ENCODE peak calls at places on chromosomes 1 and 21, in seven cellular contexts. P is posterior cingulate gyrus, X is activated T-cell treated with anti-CD3 and anti-CD28 coated beads for 1 hour, B is SHP77, K is right cardiac atrium, D is heart left ventricle, H is Kasumi-1. I is an unnamed sample.

GRCh38 chr1:176904057-176904815 is 260.3 kb downstream of the ASTN1 start:
- DNase-seq in H (no peak), D (no peak), K (no peak), X (no peak), B (no peak), P (no peak), I (no peak)

GRCh38 chr1:116667577-116668105 is at the start of gene IGSF3:
- DNase-seq in B (peak), D (peak), K (peak), H (peak), P (no peak), X (peak), I (peak)

GRCh38 chr1:184433928-184434502 is 47.2 kb downstream of the C1orf21 start:
- DNase-seq in B (peak), K (no peak), X (no peak), D (no peak), P (no peak), H (no peak), I (no peak)

GRCh38 chr1:211566431-211567025 is 12.4 kb downstream of the SLC30A1 start:
- DNase-seq in D (no peak), X (no peak), H (no peak), P (no peak), B (no peak), K (no peak), I (no peak)

GRCh38 chr1:87805661-87806376 is 477.1 kb downstream of the LMO4 start:
- DNase-seq in D (no peak), P (no peak), X (no peak), B (no peak), H (no peak), K (no peak), I (no peak)

GRCh38 chr1:76727520-76727919 is 139.8 kb upstream of the ST6GALNAC5 start:
- DNase-seq in P (no peak), D (peak), X (no peak), B (no peak), H (no peak), K (no peak), I (no peak)

GRCh38 chr1:210373878-210374599 is 45.3 kb downstream of the HHAT start:
- DNase-seq in P (no peak), K (peak), B (peak), X (peak), H (no peak), D (no peak), I (peak)

GRCh38 chr1:30258876-30259275 is 464.5 kb downstream of the MATN1 start:
- DNase-seq in B (no peak), D (no peak), K (no peak), P (no peak), X (no peak), H (no peak), I (no peak)

GRCh38 chr1:53547321-53547720 is 88.1 kb downstream of the DMRTB1 start:
- DNase-seq in H (no peak), D (no peak), X (no peak), P (no peak), K (no peak), B (no peak), I (no peak)

GRCh38 chr21:29571949-29572348 is 273.2 kb downstream of the BACH1 start:
- DNase-seq in K (no peak), D (no peak), H (peak), X (no peak), P (no peak), B (no peak), I (no peak)

GRCh38 chr1:212664409-212665199 is 35.0 kb downstream of the BATF3 start:
- DNase-seq in B (no peak), P (no peak), K (no peak), D (no peak), X (no peak), H (no peak), I (no peak)

GRCh38 chr1:41920658-41921057 is 1.9 kb upstream of the HIVEP3 start:
- DNase-seq in K (no peak), H (no peak), D (no peak), X (no peak), B (no peak), P (no peak), I (no peak)

GRCh38 chr1:178792394-178792793 is 67.3 kb downstream of the RALGPS2 start:
- DNase-seq in K (no peak), H (no peak), X (no peak), B (no peak), P (no peak), D (no peak), I (no peak)

GRCh38 chr1:228271701-228272251 is 63.9 kb downstream of the OBSCN start:
- DNase-seq in X (no peak), D (peak), H (no peak), B (no peak), P (no peak), K (no peak), I (no peak)

GRCh38 chr21:43188712-43189151 is 19.9 kb downstream of the CRYAA start:
- DNase-seq in X (no peak), D (peak), H (no peak), K (peak), B (no peak), P (no peak), I (no peak)

GRCh38 chr1:230818881-230819280 is 49.4 kb downstream of the C1orf198 start:
- DNase-seq in X (no peak), P (no peak), D (no peak), H (no peak), B (no peak), K (no peak), I (no peak)

GRCh38 chr1:21106709-21107108 is 70.0 kb downstream of the EIF4G3 start:
- DNase-seq in D (no peak), P (no peak), K (no peak), H (no peak), B (no peak), X (no peak), I (no peak)

GRCh38 chr21:38312822-38313221 is 56.0 kb downstream of the KCNJ15 start:
- DNase-seq in B (no peak), X (no peak), H (no peak), K (no peak), P (no peak), D (no peak), I (no peak)

GRCh38 chr1:243495442-243496172 is 239.8 kb downstream of the SDCCAG8 start:
- DNase-seq in X (no peak), D (no peak), B (no peak), H (peak), K (no peak), P (no peak), I (no peak)

GRCh38 chr21:46144464-46145070 is 10.8 kb downstream of the FTCD start:
- DNase-seq in H (no peak), D (no peak), X (no peak), B (no peak), K (peak), P (no peak), I (no peak)

GRCh38 chr1:998051-998821 is 1.7 kb downstream of the HES4 start:
- DNase-seq in P (no peak), H (no peak), B (no peak), X (no peak), K (peak), D (peak), I (no peak)

GRCh38 chr1:20376880-20377494 is 86.3 kb downstream of the VWA5B1 start:
- DNase-seq in B (peak), K (no peak), P (peak), X (peak), D (no peak), H (peak), I (peak)

GRCh38 chr1:47505267-47505666 is 67.4 kb downstream of the FOXD2 start:
- DNase-seq in K (no peak), H (no peak), B (no peak), P (no peak), X (no peak), D (no peak), I (no peak)

GRCh38 chr1:231844986-231845502 is 218.5 kb downstream of the DISC1 start:
- DNase-seq in X (no peak), H (peak), D (no peak), P (no peak), K (peak), B (no peak), I (no peak)

GRCh38 chr1:1199961-1200875 is 6.2 kb downstream of the TNFRSF18 start:
- DNase-seq in B (no peak), P (no peak), H (no peak), K (peak), D (peak), X (no peak), I (no peak)

GRCh38 chr21:31444061-31444460 is 100.0 kb upstream of the TIAM1 start:
- DNase-seq in P (no peak), K (peak), X (no peak), H (no peak), B (no peak), D (no peak), I (no peak)